ENCODE peak calls at places on chromosomes 16 and 17, in four cellular contexts. X is AG04450, Z is fibroblast of lung, B is HFF-Myc. W is an unnamed sample.

GRCh38 chr16:89917773-89918452 is 749 bp upstream of the MC1R start:
- DNase-seq in Z (peak), B (no peak), X (no peak), W (peak)

GRCh38 chr17:4220655-4221054 is 43.1 kb downstream of the ANKFY1 start:
- DNase-seq in X (no peak), B (no peak), Z (no peak), W (peak)

GRCh38 chr17:64622931-64623654 is 39.0 kb downstream of the SMURF2 start:
- DNase-seq in X (no peak), Z (peak), B (peak), W (peak)

GRCh38 chr17:41437769-41438168 is 3.0 kb downstream of the KRT38 start:
- DNase-seq in Z (no peak), X (no peak), B (no peak), W (no peak)

GRCh38 chr16:85199069-85199725 is 86.9 kb upstream of the CIBAR2 start:
- DNase-seq in B (no peak), Z (no peak), X (no peak), W (peak)

GRCh38 chr17:61574542-61575351 is 16.3 kb downstream of the NACA2 start:
- DNase-seq in B (peak), X (no peak), Z (peak), W (peak)

GRCh38 chr17:65542067-65542466 is 19.4 kb downstream of the AXIN2 start:
- DNase-seq in Z (no peak), B (no peak), X (no peak), W (no peak)

GRCh38 chr17:74147436-74147835 is 56.0 kb upstream of the RPL38 start:
- DNase-seq in B (no peak), Z (no peak), X (no peak), W (no peak)

GRCh38 chr17:52383493-52384100 is 225.1 kb upstream of the CA10 start:
- DNase-seq in B (peak), Z (peak), X (no peak), W (peak)

GRCh38 chr16:49373504-49373903 is at the start of gene C16orf78:
- DNase-seq in B (no peak), X (no peak), Z (no peak), W (no peak)

GRCh38 chr16:85641776-85642176 is 28.7 kb downstream of the GSE1 start:
- DNase-seq in Z (peak), X (no peak), B (no peak), W (no peak)

GRCh38 chr16:56777533-56777932 is 47.6 kb downstream of the NUP93 start:
- DNase-seq in B (no peak), Z (peak), X (no peak), W (no peak)

GRCh38 chr16:66473654-66474519 is 46.8 kb downstream of the BEAN1 start:
- DNase-seq in X (no peak), Z (no peak), B (no peak), W (no peak)

DNA sequence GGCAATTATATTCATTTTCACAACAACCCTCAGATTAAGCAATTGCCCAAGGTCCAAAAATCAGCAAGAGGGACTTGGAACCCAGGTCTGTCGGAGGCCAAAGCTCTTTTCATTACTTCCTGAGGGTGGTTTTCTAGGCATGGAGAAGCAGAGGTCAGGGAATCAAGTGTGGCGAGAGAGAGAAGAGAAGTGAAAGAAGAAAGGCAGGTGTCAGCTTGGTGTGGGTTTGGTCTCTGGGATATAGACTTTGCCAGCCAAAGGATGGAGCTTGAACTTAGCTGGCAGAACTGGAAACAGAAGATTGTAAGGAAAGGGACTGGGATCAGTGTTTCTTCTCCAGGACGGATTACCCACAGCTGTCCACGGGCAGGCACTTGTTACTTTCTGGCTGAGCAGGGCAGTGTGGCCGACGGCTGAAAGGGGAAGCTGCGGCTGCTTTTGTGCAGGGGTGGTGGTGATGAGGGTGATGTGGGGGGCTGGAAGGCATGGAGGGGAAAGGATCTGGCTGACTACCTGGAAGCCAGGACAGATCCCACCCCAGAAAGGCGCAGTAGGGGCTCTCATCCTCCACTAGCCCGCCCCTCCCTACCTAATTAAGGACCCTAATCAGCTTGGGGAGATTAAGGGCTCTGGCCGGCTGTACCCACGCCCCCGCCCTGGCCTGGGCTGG is at the start of gene GUCY2D:
- DNase-seq in B (no peak), X (no peak), Z (no peak), W (no peak)
- H3K4me3 ChIP-seq in B (no peak), X (no peak), Z (no peak), W (no peak)

GRCh38 chr17:2871720-2872119 is 75.5 kb downstream of the RAP1GAP2 start:
- DNase-seq in X (no peak), Z (no peak), B (no peak), W (no peak)
- H3K4me3 ChIP-seq in X (no peak), Z (no peak), B (no peak), W (no peak)

DNA sequence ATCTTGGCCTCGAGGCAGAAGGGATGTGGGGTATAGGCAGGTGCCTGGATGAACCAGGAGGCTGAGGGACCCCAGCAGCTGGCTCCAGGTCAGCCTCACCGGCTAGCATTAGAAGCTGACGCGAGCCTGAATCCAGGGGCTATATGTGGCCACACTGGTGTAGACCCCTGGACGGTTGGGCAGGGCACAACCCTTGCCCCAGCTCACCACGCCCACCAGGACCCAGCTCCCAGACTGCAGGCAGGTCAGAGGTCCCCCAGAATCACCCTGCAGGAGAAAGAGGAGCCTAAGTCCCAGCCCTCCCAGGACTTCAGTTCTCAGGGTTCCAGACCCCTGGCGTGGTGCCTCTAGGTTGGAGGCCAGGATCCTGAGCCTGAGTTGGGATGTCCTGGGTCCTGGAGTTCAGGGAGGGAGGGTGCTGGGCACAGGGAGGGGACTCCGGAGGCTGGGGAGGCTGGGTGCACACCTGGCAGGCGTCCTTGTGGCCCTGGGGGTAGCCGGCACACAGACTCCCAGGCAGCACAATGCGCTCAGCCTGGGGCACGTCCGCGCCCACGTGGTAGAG is 2.7 kb downstream of the PRSS33 start:
- DNase-seq in B (no peak), Z (no peak), X (no peak), W (no peak)
- H3K4me3 ChIP-seq in B (no peak), Z (no peak), X (no peak), W (no peak)

DNA sequence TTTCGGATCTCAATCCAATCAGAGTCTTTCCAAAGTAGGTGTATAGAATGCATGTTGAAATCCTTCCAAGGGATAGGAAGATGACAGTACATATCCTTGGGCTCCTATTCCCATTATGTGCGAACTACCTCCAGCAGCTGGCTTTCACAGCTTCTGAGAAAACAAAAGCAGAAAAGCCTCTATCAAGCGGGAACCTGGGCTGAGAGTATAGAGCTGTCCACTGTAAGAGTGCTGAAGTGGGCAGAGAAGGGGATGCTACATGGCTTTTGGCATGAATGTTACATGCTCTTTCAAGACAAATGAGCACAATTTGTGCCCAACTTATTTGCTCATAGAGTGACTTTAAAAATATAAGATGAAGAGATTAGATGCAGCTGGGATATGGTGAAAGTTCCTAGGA is 993.5 kb downstream of the CDH8 start:
- DNase-seq in X (no peak), Z (no peak), B (no peak), W (no peak)
- H3K4me3 ChIP-seq in X (no peak), Z (no peak), B (no peak), W (no peak)

DNA sequence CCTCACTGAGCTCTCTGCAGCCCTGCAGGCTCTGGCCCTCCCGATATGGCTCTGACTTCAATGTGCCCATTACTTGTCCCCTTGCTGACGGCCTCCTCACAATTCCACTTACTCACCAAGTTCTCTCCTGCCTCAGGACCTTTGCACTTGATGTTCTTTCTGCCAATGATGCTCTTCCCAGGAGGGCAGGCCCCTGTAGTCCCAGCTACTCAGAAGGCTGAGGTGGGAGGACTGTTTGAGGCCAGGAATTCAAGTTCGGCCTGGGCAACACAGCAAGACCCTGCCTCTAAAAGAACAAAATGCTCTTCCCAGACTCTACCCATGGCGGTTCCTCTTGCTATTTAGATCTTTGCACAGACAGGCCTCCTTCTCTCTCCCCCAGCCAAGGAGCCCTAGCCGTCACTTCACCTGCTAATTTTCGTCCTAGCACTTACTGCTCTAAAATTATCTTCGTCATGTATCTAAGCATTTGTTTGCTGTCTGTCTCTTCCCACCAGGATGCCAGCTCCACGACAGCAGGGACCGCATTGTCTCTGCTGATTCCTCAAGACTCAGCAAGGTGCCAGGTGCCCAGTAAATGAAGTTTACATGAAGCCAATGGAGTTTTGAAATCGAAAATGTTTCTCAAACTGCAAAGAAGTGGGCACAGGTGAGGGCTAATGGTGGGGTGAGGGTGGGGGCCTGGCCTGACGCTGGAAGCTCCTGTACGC is 626 bp upstream of the RAI1 start:
- DNase-seq in X (no peak), Z (no peak), B (no peak), W (no peak)
- H3K4me3 ChIP-seq in X (peak), Z (peak), B (peak), W (peak)

DNA sequence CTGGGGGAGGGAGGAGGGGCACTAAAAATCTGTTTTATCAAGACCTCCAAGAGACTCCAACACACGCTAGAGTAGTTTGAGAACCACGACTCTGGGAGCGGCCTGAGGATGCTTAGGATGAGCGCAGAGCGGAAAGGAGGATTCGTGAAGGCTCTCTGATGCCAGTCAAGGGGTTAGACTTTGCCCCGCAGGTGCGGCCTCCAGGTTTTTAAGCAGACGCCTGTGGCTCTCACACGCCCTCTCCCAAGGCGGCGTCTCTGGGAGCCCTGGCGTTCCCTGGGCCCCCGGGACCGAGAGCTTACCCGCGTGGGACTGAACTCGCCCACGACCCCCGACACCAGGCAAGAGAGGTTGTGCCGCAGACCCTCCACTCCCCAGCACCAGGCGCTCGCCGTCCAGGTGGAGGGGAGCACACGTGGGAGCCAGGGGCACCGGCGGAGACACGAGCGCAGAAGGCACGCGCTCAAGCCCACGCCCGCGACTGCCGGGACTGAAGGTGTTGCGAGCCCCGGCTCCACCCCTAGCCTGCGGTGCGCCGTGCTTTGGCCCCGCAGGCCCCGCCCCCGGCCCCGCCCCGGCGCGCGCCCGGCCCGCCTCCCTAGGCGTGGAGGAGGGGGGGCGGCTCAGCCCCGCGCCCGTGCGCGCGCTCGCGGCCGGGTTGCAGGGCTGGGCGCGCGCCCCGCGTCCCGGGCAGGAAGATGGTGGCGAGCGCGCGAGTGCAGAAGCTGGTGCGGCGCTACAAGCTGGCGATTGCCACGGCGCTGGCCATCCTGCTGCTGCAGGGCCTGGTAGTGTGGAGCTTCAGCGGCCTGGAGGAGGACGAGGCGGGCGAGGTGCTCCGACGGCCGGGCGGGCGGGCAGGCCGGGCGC is at the start of gene XYLT2:
- DNase-seq in Z (peak), B (no peak), X (no peak), W (peak)
- H3K4me3 ChIP-seq in Z (peak), B (peak), X (peak), W (peak)

GRCh38 chr17:77455111-77455877 is 314.5 kb downstream of the SEC14L1 start:
- DNase-seq in X (no peak), Z (peak), B (no peak), W (peak)

GRCh38 chr17:77456951-77457548 is 316.3 kb downstream of the SEC14L1 start:
- DNase-seq in B (no peak), Z (no peak), X (no peak), W (no peak)

GRCh38 chr17:77456271-77456950 is 315.6 kb downstream of the SEC14L1 start:
- DNase-seq in Z (no peak), B (no peak), X (no peak), W (no peak)

GRCh38 chr17:77454560-77455095 is 313.9 kb downstream of the SEC14L1 start:
- DNase-seq in Z (no peak), X (no peak), B (no peak), W (peak)

DNA sequence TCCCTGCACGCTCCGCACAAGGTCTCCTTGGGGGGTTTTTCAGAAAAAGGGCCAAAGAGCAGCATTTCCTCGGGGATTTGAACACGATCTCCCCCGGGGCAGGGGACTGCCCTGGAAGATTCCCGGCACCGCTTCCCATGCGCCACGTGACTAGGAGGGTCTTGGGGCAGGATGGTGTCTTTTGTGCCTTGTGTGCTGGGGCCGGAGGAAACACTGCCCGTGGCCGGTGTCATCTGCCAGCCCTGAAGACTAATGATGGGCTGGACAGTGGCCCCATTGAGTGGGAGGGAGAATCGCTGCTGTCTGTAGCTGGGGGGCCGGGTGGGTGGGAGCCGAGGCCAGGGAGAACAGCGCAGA is 315.1 kb downstream of the SEC14L1 start:
- DNase-seq in Z (no peak), X (no peak), B (no peak), W (no peak)
- H3K4me3 ChIP-seq in Z (no peak), X (no peak), B (no peak), W (no peak)

GRCh38 chr17:76080207-76080933 is 1.4 kb downstream of the ZACN start:
- DNase-seq in Z (no peak), B (no peak), X (no peak), W (no peak)
- H3K4me3 ChIP-seq in Z (no peak), B (no peak), X (no peak), W (no peak)

W was measured in fibroblast of villous mesenchyme.